ENCODE peak calls at places on chromosome 14, in nine cellular contexts. R is pons, J is NCI-H446 treated with DMSO at 0.1 percent for 48 hours, V is DMS153, P is GM19239, T is amniotic stem cell, S is HS-27A, G is nucleus accumbens, K is T follicular helper cell. H is an unnamed sample.

GRCh38 chr14:105978618-105979295 is 452.4 kb downstream of the TMEM121 start:
- DNase-seq in J (no peak), K (no peak), V (no peak), R (no peak), P (no peak), T (no peak), S (no peak), G (no peak), H (no peak)

GRCh38 chr14:69346710-69347109 is 51.4 kb downstream of the ERH start:
- DNase-seq in G (no peak), K (no peak), P (no peak), T (no peak), R (no peak), J (no peak), V (no peak), S (no peak), H (no peak)

GRCh38 chr14:101252443-101253214 is 308.7 kb upstream of the DIO3 start:
- DNase-seq in P (no peak), R (no peak), G (no peak), S (no peak), J (no peak), K (no peak), V (no peak), T (no peak), H (no peak)

GRCh38 chr14:78170203-78170602 is at the start of gene NRXN3:
- DNase-seq in G (peak), R (peak), K (no peak), T (no peak), V (peak), S (no peak), J (no peak), P (no peak), H (no peak)

GRCh38 chr14:89185919-89186849 is 230.8 kb downstream of the FOXN3 start:
- DNase-seq in V (peak), P (no peak), G (no peak), J (peak), R (peak), K (no peak), T (no peak), S (no peak), H (peak)

GRCh38 chr14:24900281-24900868 is 149.6 kb downstream of the STXBP6 start:
- DNase-seq in T (no peak), S (no peak), R (peak), G (no peak), K (no peak), V (no peak), J (no peak), P (no peak), H (no peak)

GRCh38 chr14:88505621-88506020 is 49.2 kb downstream of the PTPN21 start:
- DNase-seq in S (no peak), V (no peak), R (no peak), K (no peak), P (no peak), J (no peak), T (no peak), G (no peak), H (no peak)

GRCh38 chr14:75050852-75051555 is at the start of gene MLH3:
- DNase-seq in V (peak), P (peak), G (peak), J (peak), K (peak), T (peak), R (peak), S (peak), H (peak)

GRCh38 chr14:31024577-31025334 is 693 bp upstream of the AP4S1 start:
- DNase-seq in V (no peak), S (peak), G (no peak), K (no peak), T (no peak), J (no peak), R (no peak), P (no peak), H (no peak)

GRCh38 chr14:52417139-52417538 is 103.0 kb downstream of the PTGER2 start:
- DNase-seq in P (no peak), J (no peak), V (no peak), S (no peak), G (no peak), K (no peak), T (no peak), R (no peak), H (no peak)

GRCh38 chr14:92356677-92357076 is 33.7 kb downstream of the SLC24A4 start:
- DNase-seq in G (no peak), S (no peak), J (no peak), V (no peak), K (no peak), T (no peak), P (no peak), R (no peak), H (no peak)

GRCh38 chr14:34387974-34388533 is 74.0 kb downstream of the SPTSSA start:
- DNase-seq in R (no peak), K (no peak), J (no peak), G (no peak), T (no peak), V (no peak), S (no peak), P (no peak), H (no peak)

GRCh38 chr14:101520621-101521305 is 40.5 kb upstream of the DIO3 start:
- DNase-seq in P (no peak), K (no peak), J (no peak), R (peak), V (no peak), S (no peak), G (no peak), T (no peak), H (peak)

GRCh38 chr14:95018845-95019244 is 138.5 kb downstream of the DICER1 start:
- DNase-seq in G (no peak), J (no peak), R (no peak), T (no peak), K (no peak), P (no peak), S (no peak), V (no peak), H (no peak)

GRCh38 chr14:31441273-31442110 is 15.8 kb downstream of the DTD2 start:
- DNase-seq in V (no peak), R (no peak), G (no peak), S (no peak), J (no peak), K (no peak), P (no peak), T (no peak), H (no peak)

GRCh38 chr14:58060898-58061297 is 91.1 kb downstream of the ARMH4 start:
- DNase-seq in T (no peak), G (no peak), V (no peak), P (no peak), J (no peak), S (no peak), K (no peak), R (no peak), H (no peak)

GRCh38 chr14:73457050-73457934 is 1.1 kb downstream of the NUMB start:
- DNase-seq in T (peak), V (no peak), R (no peak), G (peak), K (no peak), S (no peak), J (no peak), P (no peak), H (peak)